ENCODE peak calls at places on chromosomes 7 and 10, in seven cellular contexts. R, B, O, L, G, P and K are unnamed samples. For H3K4me1, the result is how much of the 10 kb centered on the place peaks cover.

GRCh38 chr10:103666109-103666508 is 172.6 kb downstream of the NEURL1 start:
- DNase-seq in G (no peak), R (no peak), P (no peak), B (peak), L (no peak), O (no peak), K (peak)

GRCh38 chr7:7272294-7272693 is 90.0 kb downstream of the C1GALT1 start:
- DNase-seq in L (no peak), G (no peak), P (no peak), O (no peak), R (no peak), B (peak), K (no peak)

GRCh38 chr10:112296908-112297331 is 13.7 kb downstream of the TECTB start:
- DNase-seq in B (no peak), P (no peak), G (no peak), O (no peak), R (no peak), L (no peak), K (no peak)

GRCh38 chr7:113710310-113711106 is 208.3 kb downstream of the PPP1R3A start:
- DNase-seq in L (no peak), P (peak), R (peak), G (no peak), B (peak), O (peak), K (peak)

GRCh38 chr7:124411796-124412195 is 353.8 kb downstream of the GPR37 start:
- DNase-seq in R (no peak), O (no peak), B (no peak), G (no peak), P (no peak), L (no peak), K (no peak)

GRCh38 chr10:48215148-48215982 is 59.1 kb downstream of the FRMPD2 start:
- DNase-seq in R (no peak), L (no peak), P (peak), G (no peak), B (peak), O (peak), K (peak)

GRCh38 chr10:75358835-75359421 is 42.6 kb downstream of the ZNF503 start:
- DNase-seq in O (no peak), P (no peak), B (peak), L (no peak), G (peak), R (no peak), K (peak)

GRCh38 chr7:133029463-133029862 is 52.4 kb downstream of the CHCHD3 start:
- DNase-seq in B (no peak), G (no peak), O (no peak), P (no peak), R (no peak), L (no peak), K (no peak)

GRCh38 chr7:44046321-44047061 is 2.0 kb downstream of the DBNL start:
- DNase-seq in G (no peak), B (no peak), L (peak), P (no peak), O (no peak), R (no peak), K (no peak)

GRCh38 chr7:105975770-105976428 is 12.8 kb downstream of the CDHR3 start:
- DNase-seq in O (no peak), R (no peak), G (no peak), B (peak), P (no peak), L (no peak), K (peak)

GRCh38 chr7:31027161-31027965 is 24.7 kb upstream of the ADCYAP1R1 start:
- DNase-seq in P (peak), B (no peak), G (peak), L (no peak), O (no peak), R (no peak), K (peak)

GRCh38 chr10:130726996-130727725 is 584.4 kb downstream of the TCERG1L start:
- DNase-seq in L (no peak), O (no peak), R (no peak), P (no peak), G (no peak), B (no peak), K (no peak)

GRCh38 chr7:133781481-133782090 is 345.6 kb upstream of the LRGUK start:
- DNase-seq in R (no peak), P (no peak), G (no peak), B (no peak), O (no peak), L (no peak), K (no peak)

GRCh38 chr10:63129888-63130287 is 3.2 kb upstream of the NRBF2 start:
- DNase-seq in P (peak), G (no peak), O (no peak), L (no peak), B (no peak), R (no peak), K (no peak)

GRCh38 chr10:101237080-101237817 is 8.0 kb upstream of the LBX1 start:
- DNase-seq in P (peak), G (no peak), O (no peak), B (no peak), L (no peak), R (no peak), K (no peak)

GRCh38 chr7:131745645-131746248 is 189.3 kb upstream of the PODXL start:
- DNase-seq in B (peak), R (no peak), G (peak), O (no peak), P (peak), L (no peak), K (peak)

GRCh38 chr7:114934074-114934473 is 12.2 kb downstream of the MDFIC start:
- DNase-seq in L (no peak), G (no peak), O (no peak), B (no peak), R (no peak), P (no peak), K (no peak)

GRCh38 chr10:69860290-69860689 is 58.6 kb downstream of the COL13A1 start:
- DNase-seq in L (no peak), R (no peak), O (no peak), B (no peak), G (no peak), P (no peak), K (no peak)

GRCh38 chr7:8963722-8964121 is 530.3 kb downstream of the NXPH1 start:
- DNase-seq in O (no peak), P (no peak), R (no peak), L (no peak), B (no peak), G (no peak), K (no peak)

GRCh38 chr10:79266543-79267312 is 80.5 kb upstream of the PPIF start:
- DNase-seq in R (peak), B (peak), G (peak), O (peak), L (no peak), P (no peak), K (no peak)

GRCh38 chr7:125516194-125516593 is 586.6 kb upstream of the POT1 start:
- DNase-seq in G (no peak), R (no peak), O (no peak), B (no peak), P (no peak), L (no peak), K (no peak)

GRCh38 chr7:51242881-51243518 is 73.6 kb downstream of the COBL start:
- DNase-seq in G (no peak), L (no peak), O (no peak), B (no peak), P (no peak), R (no peak), K (no peak)

GRCh38 chr10:31320598-31321211 is 1.7 kb downstream of the ZEB1 start:
- DNase-seq in L (peak), B (peak), G (peak), O (no peak), R (peak), P (peak), K (peak)

GRCh38 chr10:31321396-31321941 is 2.5 kb downstream of the ZEB1 start:
- DNase-seq in L (peak), G (no peak), P (peak), B (peak), O (no peak), R (no peak), K (peak)

GRCh38 chr10:31319602-31320178 is 674 bp downstream of the ZEB1 start:
- DNase-seq in B (no peak), L (no peak), O (no peak), R (no peak), G (no peak), P (peak), K (peak)

GRCh38 chr10:31318854-31319601 is at the start of gene ZEB1:
- DNase-seq in R (peak), G (peak), P (peak), B (peak), L (peak), O (peak), K (peak)

GRCh38 chr10:31320179-31320597 is 1.2 kb downstream of the ZEB1 start:
- DNase-seq in L (peak), B (no peak), R (peak), G (peak), P (peak), O (peak), K (peak)
- H3K4me1 ChIP-seq in L (under half), B (under half), R (under half), G (under half), P (under half), O (under half), K (under half)

DNA sequence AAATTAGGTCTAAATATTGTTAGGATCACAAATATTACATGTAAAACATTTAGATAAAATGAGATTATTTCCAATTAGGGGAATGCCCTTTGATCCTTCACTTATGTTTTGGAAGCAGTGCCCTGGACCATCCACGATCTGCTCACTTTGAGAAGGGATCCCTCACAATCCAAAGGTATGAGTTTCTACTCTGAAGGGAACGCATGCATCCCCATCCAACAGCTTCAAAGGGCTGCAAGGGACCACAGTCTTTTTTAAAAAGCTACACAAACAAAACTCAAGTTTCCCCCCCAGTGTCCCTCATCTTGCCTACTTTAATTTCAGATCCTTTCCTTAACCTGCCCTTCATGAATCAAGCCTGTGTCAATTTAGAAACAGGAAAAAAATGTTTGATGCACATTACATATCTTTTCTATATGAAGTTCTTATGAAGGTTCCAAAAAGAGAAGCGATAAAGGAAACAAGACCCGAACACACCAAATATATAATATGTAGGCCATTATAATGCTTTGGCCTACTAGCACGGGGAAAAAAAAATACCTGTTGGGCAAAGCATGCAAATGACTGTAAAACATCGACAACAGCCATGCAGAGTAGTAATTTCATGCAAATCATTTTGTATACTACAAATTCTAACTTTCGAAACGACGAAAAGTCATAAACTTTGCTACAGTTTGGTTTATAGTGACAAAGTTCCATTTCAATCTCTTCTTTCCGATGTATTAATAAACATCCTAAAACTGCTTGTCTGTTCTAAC is 2.0 kb downstream of the EIF3A start:
- DNase-seq in B (no peak), O (no peak), L (no peak), R (no peak), G (no peak), P (no peak), K (no peak)
- H3K27ac ChIP-seq in B (no peak), O (no peak), L (no peak), R (peak), G (peak), P (no peak), K (peak)

GRCh38 chr7:99104631-99105030 is 39.3 kb downstream of the SMURF1 start:
- DNase-seq in R (no peak), P (no peak), G (no peak), O (no peak), B (no peak), L (no peak), K (no peak)

GRCh38 chr7:99106411-99106810 is 37.5 kb downstream of the SMURF1 start:
- DNase-seq in P (peak), B (no peak), O (peak), L (no peak), G (no peak), R (no peak), K (no peak)

GRCh38 chr7:99102361-99102760 is 41.5 kb downstream of the SMURF1 start:
- DNase-seq in O (no peak), L (no peak), B (no peak), R (no peak), G (no peak), P (no peak), K (no peak)

GRCh38 chr7:99105756-99106155 is 38.2 kb downstream of the SMURF1 start:
- DNase-seq in P (no peak), R (no peak), G (no peak), L (no peak), O (no peak), B (no peak), K (no peak)

DNA sequence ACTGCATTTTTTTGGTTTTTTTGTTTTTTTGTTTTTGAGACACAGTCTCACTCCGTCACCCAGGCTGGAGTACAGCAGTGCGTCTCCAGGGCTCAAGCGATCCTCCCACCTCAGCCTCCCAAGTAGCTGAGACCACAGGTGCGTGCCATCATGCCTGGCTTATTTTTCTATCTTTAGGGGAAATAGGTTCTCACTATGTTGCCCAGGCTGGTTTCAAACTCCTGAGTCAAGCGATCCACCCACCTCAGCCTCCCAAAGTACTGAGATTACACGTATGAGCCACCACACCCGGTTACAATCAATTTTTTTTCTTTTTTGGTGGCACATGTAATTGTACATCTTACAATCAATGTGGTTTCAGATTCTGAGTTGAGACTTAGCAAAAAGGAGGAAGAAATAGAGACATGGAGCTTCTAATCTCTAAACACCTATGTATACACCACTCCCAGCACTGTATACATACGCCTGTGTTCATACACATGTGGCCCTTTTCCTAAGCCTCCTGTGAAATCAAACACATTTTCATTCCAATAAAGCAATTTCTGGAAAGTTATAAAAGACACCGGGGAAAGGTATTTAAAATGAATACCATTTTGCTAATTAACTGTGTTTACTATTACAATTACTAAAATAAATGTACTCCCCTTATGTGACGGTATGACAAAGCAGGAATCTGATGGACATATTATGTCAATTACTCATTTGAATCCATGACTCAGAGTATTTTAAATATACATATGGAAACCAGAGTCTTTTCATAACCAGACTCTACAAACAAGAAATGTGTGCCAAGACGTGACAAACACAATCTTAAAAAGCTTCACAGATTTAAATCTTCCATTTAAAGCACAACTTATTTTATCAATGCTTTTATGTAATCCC is 40.9 kb downstream of the SMURF1 start:
- DNase-seq in R (no peak), L (no peak), O (no peak), P (no peak), B (peak), G (no peak), K (no peak)
- H3K4me3 ChIP-seq in R (no peak), L (no peak), O (no peak), P (no peak), B (no peak), G (no peak), K (no peak)

GRCh38 chr10:11823122-11823988 is at the start of gene PROSER2:
- DNase-seq in B (peak), R (no peak), O (peak), L (peak), P (peak), G (peak), K (peak)
- H3K4me1 ChIP-seq in B (under half), R (under half), O (under half), L (under half), P (under half), G (under half), K (under half)

GRCh38 chr7:6268909-6269306 is 3.5 kb downstream of the CYTH3 start:
- DNase-seq in O (no peak), G (no peak), R (no peak), L (no peak), B (no peak), P (no peak), K (no peak)
- H3K27ac ChIP-seq in O (no peak), G (peak), R (peak), L (no peak), B (no peak), P (no peak), K (no peak)

DNA sequence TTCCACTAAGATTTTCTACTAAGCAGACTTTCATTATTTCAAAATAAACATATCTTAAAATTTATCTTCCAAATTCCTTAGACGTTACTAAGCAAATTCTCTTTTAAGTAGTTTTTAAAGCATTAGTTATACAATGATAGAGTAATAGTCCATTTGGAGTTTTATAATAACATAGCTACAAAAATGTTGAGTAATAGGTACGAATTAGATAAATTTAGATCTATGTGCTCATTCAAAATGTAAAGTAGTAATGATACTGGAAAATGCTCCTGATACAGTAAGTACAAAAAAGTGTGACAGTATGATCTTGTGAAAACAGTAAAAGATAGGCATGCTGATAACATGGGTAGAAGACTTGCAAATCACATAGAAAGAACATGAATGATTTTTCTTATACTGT is 4.5 kb downstream of the DMTF1 start:
- DNase-seq in G (no peak), B (peak), R (no peak), O (no peak), P (no peak), L (no peak), K (no peak)
- H3K4me3 ChIP-seq in G (peak), B (no peak), R (no peak), O (no peak), P (peak), L (no peak), K (no peak)

GRCh38 chr7:5598261-5598761 is 174.7 kb upstream of the TNRC18 start:
- DNase-seq in P (peak), O (no peak), R (no peak), G (no peak), B (no peak), L (no peak), K (no peak)
- H3K4me1 ChIP-seq in P (under half), O (under half), R (half or more), G (under half), B (under half), L (under half), K (under half)

DNA sequence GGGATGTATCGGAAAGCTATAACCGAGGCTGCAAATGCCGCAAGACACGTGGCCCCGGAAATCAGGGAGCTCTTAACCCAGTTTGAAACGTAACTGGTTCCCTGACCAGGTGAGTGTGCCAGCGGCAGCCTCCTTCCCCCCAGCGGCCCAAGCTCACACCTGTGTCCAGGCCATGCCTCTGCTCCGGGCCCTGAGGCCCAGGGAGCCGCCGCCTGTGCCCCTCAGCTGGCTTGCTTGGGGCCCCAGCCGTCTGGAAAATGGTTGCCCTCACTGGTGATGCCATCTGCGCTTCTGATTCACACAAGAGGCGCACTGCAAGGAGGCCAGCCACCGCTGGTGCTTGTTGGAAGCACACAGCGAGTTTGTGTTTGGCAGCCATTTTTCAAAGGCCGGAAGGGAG is 9.2 kb downstream of the PWWP2B start:
- DNase-seq in B (no peak), R (no peak), O (no peak), G (no peak), P (no peak), L (no peak), K (no peak)
- H3K27ac ChIP-seq in B (no peak), R (no peak), O (peak), G (no peak), P (no peak), L (no peak), K (no peak)

DNA sequence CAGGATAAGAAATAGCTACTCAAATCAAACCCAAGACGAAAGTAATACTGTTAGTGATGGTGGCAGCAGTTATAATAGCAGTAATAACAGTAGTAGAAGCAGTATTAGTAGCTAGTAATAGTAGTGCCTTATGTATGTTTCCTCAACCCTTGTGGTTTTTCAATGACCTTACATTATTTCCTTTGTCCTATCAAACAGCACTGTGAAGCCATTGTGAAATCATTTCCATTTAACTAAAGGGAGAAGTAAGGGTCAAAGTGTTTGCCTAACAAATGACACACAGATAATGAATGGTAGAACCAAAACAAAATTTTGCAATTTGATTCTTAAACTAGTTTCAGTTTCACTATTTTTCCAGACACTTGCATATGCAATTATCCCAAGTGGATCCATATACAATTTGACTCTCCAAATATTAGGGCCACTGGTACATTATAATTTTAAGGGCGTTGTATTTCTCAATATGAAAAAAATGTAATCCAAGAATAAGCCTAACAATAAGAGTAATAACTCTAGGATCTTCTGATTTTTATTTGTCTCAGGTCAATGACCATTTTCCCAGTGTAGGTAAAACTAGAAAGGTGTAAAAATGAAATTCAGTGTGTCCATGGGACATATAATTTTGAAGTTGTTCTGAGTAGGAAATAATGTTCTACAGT is 33.7 kb upstream of the TMEM26 start:
- DNase-seq in P (no peak), R (no peak), B (peak), L (no peak), O (no peak), G (no peak), K (peak)
- H3K4me3 ChIP-seq in P (no peak), R (no peak), B (no peak), L (no peak), O (no peak), G (no peak), K (no peak)